ENCODE peak calls at places on chromosome 21, in five cellular contexts. B, M, K, L and Z are unnamed samples.

GRCh38 chr21:33434770-33435360 is 31.7 kb downstream of the IFNGR2 start:
- DNase-seq in L (no peak), K (peak), M (no peak), B (no peak), Z (no peak)

GRCh38 chr21:43750339-43751033 is 25.6 kb downstream of the CSTB start:
- DNase-seq in M (no peak), B (no peak), K (no peak), L (no peak), Z (no peak)

GRCh38 chr21:23968722-23969647 is 1638.3 kb downstream of the MRPL39 start:
- DNase-seq in L (peak), M (no peak), K (peak), B (no peak), Z (no peak)

GRCh38 chr21:40681164-40681859 is 165.6 kb downstream of the DSCAM start:
- DNase-seq in L (no peak), M (peak), B (peak), K (no peak), Z (no peak)

GRCh38 chr21:39060485-39061099 is 122.7 kb downstream of the PSMG1 start:
- DNase-seq in B (no peak), L (no peak), K (no peak), M (no peak), Z (no peak)

GRCh38 chr21:38910390-38911008 is 104.8 kb downstream of the ETS2 start:
- DNase-seq in L (no peak), M (no peak), K (peak), B (no peak), Z (no peak)

GRCh38 chr21:30268608-30269197 is 14.0 kb downstream of the KRTAP24-1 start:
- DNase-seq in B (no peak), K (no peak), M (no peak), L (no peak), Z (no peak)

GRCh38 chr21:46599251-46599572 is 5.7 kb downstream of the S100B start:
- DNase-seq in L (no peak), M (no peak), K (no peak), B (peak), Z (no peak)

GRCh38 chr21:16305686-16306085 is 575.9 kb downstream of the USP25 start:
- DNase-seq in M (no peak), B (no peak), K (no peak), L (no peak), Z (no peak)

GRCh38 chr21:32316363-32317215 is 17.9 kb downstream of the MRAP start:
- DNase-seq in B (no peak), L (no peak), M (no peak), K (no peak), Z (no peak)

GRCh38 chr21:33334824-33335223 is 10.1 kb downstream of the IFNAR1 start:
- DNase-seq in M (no peak), B (no peak), L (no peak), K (no peak), Z (no peak)

GRCh38 chr21:32442566-32443318 is 30.2 kb downstream of the EVA1C start:
- DNase-seq in K (peak), M (no peak), B (no peak), L (no peak), Z (no peak)

GRCh38 chr21:28396421-28396820 is 596.3 kb downstream of the LTN1 start:
- DNase-seq in B (no peak), K (no peak), L (no peak), M (no peak), Z (no peak)

GRCh38 chr21:28392436-28392835 is 600.2 kb downstream of the LTN1 start:
- DNase-seq in B (no peak), K (no peak), M (no peak), L (no peak), Z (no peak)

GRCh38 chr21:28391938-28392337 is 600.7 kb downstream of the LTN1 start:
- DNase-seq in L (no peak), K (no peak), M (no peak), B (no peak), Z (no peak)

GRCh38 chr21:28397040-28397439 is 595.6 kb downstream of the LTN1 start:
- DNase-seq in L (no peak), M (no peak), K (no peak), B (no peak), Z (no peak)

DNA sequence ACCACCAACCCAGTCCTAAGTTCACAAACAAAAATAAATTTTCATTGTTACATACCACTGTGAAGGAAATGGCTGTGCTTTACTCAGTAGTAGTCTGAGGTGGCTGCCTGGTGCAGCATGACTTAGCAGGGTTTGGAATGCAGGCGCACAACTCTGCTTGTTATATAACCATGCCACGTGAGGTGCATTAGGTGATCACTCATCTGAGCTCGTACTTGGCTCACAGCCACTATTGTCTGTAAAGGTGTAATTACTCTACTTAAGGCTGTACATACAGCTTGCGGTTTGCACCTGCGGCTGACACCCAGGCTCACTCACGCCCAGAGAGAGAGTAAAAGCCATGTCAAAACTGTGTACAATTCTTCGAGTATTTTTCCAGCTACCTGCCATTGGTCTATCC is 599.4 kb downstream of the LTN1 start:
- DNase-seq in K (peak), B (no peak), M (no peak), L (no peak), Z (no peak)
- H3K27ac ChIP-seq in K (peak), B (no peak), M (no peak), L (no peak), Z (no peak)

GRCh38 chr21:45449658-45450502 is 44.9 kb downstream of the COL18A1 start:
- DNase-seq in K (no peak), L (no peak), M (peak), B (no peak), Z (no peak)
- H3K27ac ChIP-seq in K (peak), L (no peak), M (no peak), B (no peak), Z (no peak)

GRCh38 chr21:20187028-20187427 is 811.2 kb upstream of the NCAM2 start:
- DNase-seq in L (no peak), M (no peak), K (no peak), B (no peak), Z (no peak)
- H3K27ac ChIP-seq in L (no peak), M (no peak), K (no peak), B (no peak), Z (no peak)

GRCh38 chr21:41960386-41960785 is 6.6 kb upstream of the C2CD2 start:
- DNase-seq in K (no peak), M (no peak), B (no peak), L (no peak), Z (no peak)

GRCh38 chr21:41956926-41957729 is 3.3 kb upstream of the C2CD2 start:
- DNase-seq in M (no peak), K (peak), B (peak), L (no peak), Z (no peak)

GRCh38 chr21:41961282-41961701 is 7.5 kb upstream of the C2CD2 start:
- DNase-seq in L (no peak), M (no peak), K (no peak), B (no peak), Z (no peak)

GRCh38 chr21:41957991-41958766 is 4.4 kb upstream of the C2CD2 start:
- DNase-seq in M (peak), K (peak), L (no peak), B (peak), Z (no peak)

GRCh38 chr21:41958886-41959563 is 5.2 kb upstream of the C2CD2 start:
- DNase-seq in L (no peak), K (peak), B (peak), M (no peak), Z (no peak)
- H3K27ac ChIP-seq in L (no peak), K (peak), B (no peak), M (no peak), Z (no peak)

GRCh38 chr21:45132841-45133573 is 58.6 kb downstream of the ADARB1 start:
- DNase-seq in M (no peak), L (no peak), B (no peak), K (no peak), Z (no peak)
- H3K27ac ChIP-seq in M (peak), L (no peak), B (no peak), K (peak), Z (peak)

GRCh38 chr21:34546556-34546955 is 34.5 kb upstream of the KCNE1 start:
- DNase-seq in M (no peak), L (no peak), B (no peak), K (no peak), Z (no peak)
- H3K27ac ChIP-seq in M (peak), L (no peak), B (peak), K (no peak), Z (no peak)

GRCh38 chr21:45013271-45013841 is 61.0 kb upstream of the ADARB1 start:
- DNase-seq in M (peak), K (no peak), B (no peak), L (no peak), Z (no peak)
- H3K27ac ChIP-seq in M (no peak), K (peak), B (no peak), L (no peak), Z (no peak)

GRCh38 chr21:35199733-35200015 is 150.6 kb upstream of the RUNX1 start:
- DNase-seq in B (no peak), M (no peak), L (no peak), K (no peak), Z (no peak)

GRCh38 chr21:35203093-35204021 is 154.3 kb upstream of the RUNX1 start:
- DNase-seq in L (no peak), K (no peak), B (no peak), M (no peak), Z (no peak)

GRCh38 chr21:35202431-35202830 is 153.3 kb upstream of the RUNX1 start:
- DNase-seq in B (no peak), K (no peak), L (no peak), M (no peak), Z (no peak)

GRCh38 chr21:35201288-35201687 is 152.2 kb upstream of the RUNX1 start:
- DNase-seq in B (no peak), K (no peak), M (no peak), L (no peak), Z (no peak)

DNA sequence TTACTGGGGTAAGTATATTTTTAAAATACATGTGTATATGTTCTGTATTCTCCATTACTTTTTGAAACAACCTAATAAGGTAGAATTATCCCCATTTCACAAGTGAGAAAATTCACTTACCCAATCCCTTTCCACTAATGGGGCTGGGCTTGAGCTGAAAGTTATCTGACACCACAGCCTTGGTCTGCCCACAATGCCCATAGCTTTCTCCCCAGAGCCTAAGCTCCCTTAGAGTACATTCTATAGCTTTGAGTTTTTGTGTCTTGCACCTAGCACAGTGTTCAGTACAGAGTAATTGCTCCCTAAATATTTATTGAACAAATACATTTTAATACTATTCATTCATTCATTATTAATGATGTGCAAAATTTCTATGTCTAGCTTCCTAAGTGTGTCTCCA is 152.7 kb upstream of the RUNX1 start:
- DNase-seq in B (no peak), K (no peak), L (no peak), M (no peak), Z (no peak)
- H3K27ac ChIP-seq in B (no peak), K (no peak), L (no peak), M (peak), Z (no peak)

DNA sequence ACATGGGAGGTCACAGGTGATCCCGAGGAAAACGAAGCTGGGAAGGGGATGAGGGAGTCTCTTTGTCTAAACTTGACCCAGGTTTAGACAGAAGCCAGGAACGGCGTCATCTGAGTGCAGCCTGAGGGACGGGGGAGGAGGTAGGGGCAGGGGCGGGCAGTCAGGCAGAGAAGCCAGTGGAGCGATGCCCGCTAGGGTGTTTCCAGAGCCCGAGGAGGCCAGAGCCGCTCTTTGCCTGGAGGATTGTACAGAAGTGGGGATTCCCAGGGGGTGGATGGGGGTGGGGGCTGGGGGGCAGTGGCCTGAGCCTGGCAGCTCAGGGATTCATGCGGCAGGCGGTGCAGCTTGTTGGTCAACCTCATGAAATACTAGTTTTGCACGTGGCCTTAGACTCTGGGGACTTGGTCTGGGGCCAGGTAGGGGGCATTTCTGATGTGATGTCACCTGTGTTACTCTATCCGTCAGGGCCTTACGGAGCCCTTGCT is 58.4 kb downstream of the VPS26C start:
- DNase-seq in K (no peak), L (no peak), M (no peak), B (no peak), Z (no peak)
- H3K27ac ChIP-seq in K (no peak), L (no peak), M (peak), B (no peak), Z (peak)

DNA sequence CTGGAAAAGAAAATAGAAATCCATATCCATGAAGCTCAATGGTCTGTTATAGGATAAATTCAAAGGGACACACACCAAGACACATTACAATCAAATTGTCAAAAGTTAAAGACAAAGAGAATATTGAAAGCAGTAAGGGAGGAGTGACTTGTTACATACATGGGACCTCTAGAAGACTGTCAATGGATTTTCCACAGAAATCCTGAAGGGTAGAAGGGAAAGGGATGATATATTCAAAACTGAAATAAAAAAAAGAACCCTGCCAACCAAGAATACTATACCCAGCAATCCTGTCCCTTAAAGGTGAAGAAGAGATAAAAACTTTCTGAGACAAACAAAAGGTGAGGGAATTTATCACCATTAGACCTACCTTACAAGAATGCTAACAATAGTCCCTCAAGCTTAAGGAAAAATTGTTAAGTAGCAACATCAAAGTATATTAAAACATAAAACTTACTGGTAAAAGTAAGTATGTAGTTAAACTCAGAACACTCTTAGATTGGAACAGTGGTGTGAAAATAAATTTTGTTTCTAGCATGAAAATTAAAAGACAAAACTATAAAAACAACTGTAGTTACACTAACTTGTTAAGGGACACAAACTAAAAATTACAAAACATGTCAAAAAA is 103.2 kb upstream of the APP start:
- DNase-seq in L (no peak), K (no peak), M (no peak), B (no peak), Z (no peak)
- H3K27ac ChIP-seq in L (no peak), K (no peak), M (no peak), B (no peak), Z (no peak)